ENCODE peak calls at places on chromosome 2, in ten cellular contexts. G is endothelial cell of umbilical vein, D is IMR-90, Q is A549, W is tibial nerve, I is HCT116, L is thyroid gland, R is esophagus squamous epithelium, M is uterus, K is stomach. Y is an unnamed sample. For H3K4me1, the result is how much of the 10 kb centered on the place peaks cover.

GRCh38 chr2:46329803-46330775 is 32.9 kb downstream of the EPAS1 start:
- DNase-seq in K (no peak), M (no peak), L (no peak), R (no peak), Q (peak), G (no peak), W (no peak), I (no peak), D (peak), Y (no peak)

GRCh38 chr2:89842180-89842908 is 1150.9 kb downstream of the RPIA start:
- DNase-seq in D (no peak), I (no peak), M (no peak), L (no peak), W (no peak), G (no peak), Q (no peak), R (no peak), K (no peak), Y (no peak)

GRCh38 chr2:185222311-185222710 is 516.3 kb upstream of the FSIP2 start:
- DNase-seq in I (no peak), M (no peak), G (no peak), L (no peak), W (no peak), R (no peak), K (no peak), D (no peak), Q (no peak), Y (no peak)

GRCh38 chr2:142140434-142140845 is 9.6 kb upstream of the LRP1B start:
- DNase-seq in I (peak), L (no peak), Q (peak), G (peak), D (peak), K (no peak), M (no peak), W (no peak), R (no peak), Y (no peak)

GRCh38 chr2:67070826-67071225 is 326.3 kb upstream of the ETAA1 start:
- DNase-seq in L (no peak), G (no peak), K (no peak), I (no peak), W (no peak), Q (no peak), D (peak), M (no peak), R (no peak), Y (no peak)

GRCh38 chr2:108905906-108906305 is 83.1 kb downstream of the EDAR start:
- DNase-seq in Q (no peak), W (no peak), L (no peak), R (no peak), D (no peak), G (no peak), K (no peak), M (no peak), I (no peak), Y (no peak)

GRCh38 chr2:121123268-121123667 is 161.7 kb downstream of the TFCP2L1 start:
- DNase-seq in R (no peak), K (no peak), G (no peak), Q (no peak), W (no peak), M (no peak), L (no peak), I (no peak), D (no peak), Y (no peak)

GRCh38 chr2:172672999-172673726 is 62.5 kb upstream of the RAPGEF4 start:
- DNase-seq in M (no peak), L (peak), D (no peak), Q (peak), R (no peak), K (peak), I (no peak), G (peak), W (no peak), Y (peak)

GRCh38 chr2:166932032-166932431 is 43.8 kb downstream of the XIRP2 start:
- DNase-seq in I (no peak), G (no peak), D (peak), M (no peak), K (no peak), R (no peak), W (no peak), L (no peak), Q (no peak), Y (no peak)

GRCh38 chr2:109185801-109186570 is 57.0 kb downstream of the SH3RF3 start:
- DNase-seq in I (no peak), Q (no peak), K (no peak), W (no peak), G (peak), D (peak), M (peak), L (no peak), R (no peak), Y (no peak)

GRCh38 chr2:172572981-172573380 is 17.1 kb downstream of the PDK1 start:
- DNase-seq in R (no peak), I (no peak), L (no peak), M (no peak), Q (no peak), D (no peak), G (peak), K (no peak), W (no peak), Y (no peak)

GRCh38 chr2:95354925-95355324 is 47.6 kb upstream of the FAHD2A start:
- DNase-seq in L (no peak), K (peak), R (no peak), M (no peak), G (no peak), W (no peak), I (no peak), Q (no peak), D (no peak), Y (no peak)

GRCh38 chr2:212912445-212913103 is 238.8 kb downstream of the IKZF2 start:
- DNase-seq in L (no peak), Q (peak), I (no peak), G (peak), W (no peak), R (no peak), K (peak), D (peak), M (no peak), Y (no peak)

GRCh38 chr2:46480562-46480961 is 1.2 kb downstream of the TMEM247 start:
- DNase-seq in Q (no peak), L (no peak), G (no peak), I (no peak), D (no peak), M (no peak), W (no peak), K (no peak), R (no peak), Y (no peak)

GRCh38 chr2:17429130-17429529 is 89.1 kb downstream of the RAD51AP2 start:
- DNase-seq in I (no peak), W (no peak), G (no peak), Q (no peak), L (no peak), R (no peak), M (no peak), D (peak), K (no peak), Y (no peak)

GRCh38 chr2:231563378-231563961 is 29.2 kb upstream of the TEX44 start:
- DNase-seq in L (peak), W (no peak), D (peak), M (peak), G (peak), I (peak), K (peak), R (no peak), Q (peak), Y (no peak)

GRCh38 chr2:227862741-227863588 is 8.5 kb upstream of the DAW1 start:
- DNase-seq in K (no peak), R (no peak), D (peak), M (no peak), L (no peak), I (peak), Q (peak), G (peak), W (no peak), Y (no peak)

GRCh38 chr2:237156131-237156856 is 70.6 kb downstream of the COPS8 start:
- DNase-seq in K (no peak), W (peak), Q (no peak), D (peak), I (no peak), G (peak), M (peak), R (no peak), L (no peak), Y (no peak)

GRCh38 chr2:191756753-191757152 is 78.8 kb downstream of the NABP1 start:
- DNase-seq in Q (no peak), W (no peak), G (no peak), M (no peak), I (no peak), D (no peak), R (no peak), K (no peak), L (no peak), Y (no peak)

GRCh38 chr2:51782874-51783765 is 751.2 kb upstream of the NRXN1 start:
- DNase-seq in I (peak), M (no peak), K (no peak), W (no peak), G (no peak), R (no peak), D (peak), Q (peak), L (no peak), Y (no peak)

GRCh38 chr2:119011162-119011909 is 69.3 kb downstream of the MARCO start:
- DNase-seq in Q (peak), W (no peak), M (no peak), G (peak), K (peak), I (peak), D (peak), R (no peak), L (peak), Y (no peak)

GRCh38 chr2:65263257-65263656 is 35.6 kb downstream of the ACTR2 start:
- DNase-seq in L (no peak), I (no peak), K (no peak), M (no peak), R (no peak), D (peak), Q (no peak), W (no peak), G (no peak), Y (no peak)

GRCh38 chr2:173017657-173018420 is 57.8 kb upstream of the MAP3K20 start:
- DNase-seq in I (no peak), Q (no peak), D (no peak), W (no peak), K (no peak), G (peak), M (no peak), L (peak), R (no peak), Y (no peak)

GRCh38 chr2:2456721-2457120 is 125.6 kb upstream of the MYT1L start:
- DNase-seq in D (peak), G (no peak), K (no peak), Q (no peak), W (no peak), L (no peak), R (no peak), I (no peak), M (no peak), Y (no peak)
- H3K27ac ChIP-seq in D (no peak), G (no peak), K (no peak), Q (no peak), W (no peak), L (no peak), R (no peak), I (no peak), M (no peak), Y (no peak)

DNA sequence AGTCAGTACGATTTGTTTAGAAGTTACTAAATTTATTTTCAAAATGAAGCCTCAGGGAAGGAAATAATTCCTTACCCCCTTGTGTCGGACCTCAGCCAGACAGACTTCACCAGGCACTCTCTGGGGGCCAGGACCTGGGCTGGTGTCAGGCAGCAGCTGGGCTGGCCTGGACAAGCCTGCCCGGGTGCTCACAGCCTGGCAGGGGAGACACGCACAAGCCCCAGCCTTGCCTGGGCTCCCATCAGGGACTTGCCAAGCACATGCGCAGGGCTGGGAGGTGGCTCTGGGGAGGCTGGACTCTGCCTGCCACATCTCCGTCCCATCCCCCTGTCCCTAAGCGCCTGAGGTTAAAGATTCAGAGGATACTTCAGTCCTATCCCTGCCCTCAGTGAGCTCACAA is 56.8 kb upstream of the HS6ST1 start:
- DNase-seq in W (no peak), G (no peak), R (no peak), D (no peak), Q (no peak), K (peak), M (peak), L (no peak), I (no peak), Y (peak)
- H3K4me1 ChIP-seq in W (under half), G (under half), R (under half), D (under half), Q (under half), K (under half), M (under half), L (under half), I (under half), Y (under half)

GRCh38 chr2:189574793-189575475 is 5.7 kb downstream of the SLC40A1 start:
- DNase-seq in G (peak), D (no peak), Q (peak), R (no peak), M (no peak), W (no peak), I (no peak), L (no peak), K (no peak), Y (peak)
- TF ChIP-seq POLR2A in G (no peak), D (no peak), Q (no peak), R (no peak), M (no peak), W (no peak), I (no peak), L (peak), K (no peak), Y (no peak)

DNA sequence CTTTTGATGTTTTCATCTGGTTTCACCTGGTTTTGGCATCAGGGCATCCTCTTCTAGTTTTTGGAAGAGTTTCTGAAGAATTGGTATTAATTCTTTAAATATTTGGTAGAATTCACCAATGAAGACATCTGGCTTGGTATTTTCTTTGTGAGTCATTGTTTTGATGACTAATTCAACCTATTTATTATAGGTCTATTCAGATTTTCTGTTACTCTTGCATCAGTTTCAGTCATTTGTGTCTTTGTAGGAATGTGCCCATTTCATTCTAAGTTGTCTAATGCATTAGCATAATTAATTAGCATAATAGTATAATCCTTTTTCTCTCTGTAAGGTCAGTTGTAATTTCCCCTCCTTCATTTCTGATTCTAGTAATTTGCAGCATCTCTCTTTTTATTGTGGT is 8.0 kb downstream of the GNLY start:
- DNase-seq in D (peak), M (no peak), Q (no peak), R (no peak), L (no peak), K (no peak), I (no peak), W (no peak), G (peak), Y (no peak)
- H3K27ac ChIP-seq in D (no peak), M (no peak), Q (peak), R (no peak), L (no peak), K (no peak), I (no peak), W (no peak), G (no peak), Y (no peak)

DNA sequence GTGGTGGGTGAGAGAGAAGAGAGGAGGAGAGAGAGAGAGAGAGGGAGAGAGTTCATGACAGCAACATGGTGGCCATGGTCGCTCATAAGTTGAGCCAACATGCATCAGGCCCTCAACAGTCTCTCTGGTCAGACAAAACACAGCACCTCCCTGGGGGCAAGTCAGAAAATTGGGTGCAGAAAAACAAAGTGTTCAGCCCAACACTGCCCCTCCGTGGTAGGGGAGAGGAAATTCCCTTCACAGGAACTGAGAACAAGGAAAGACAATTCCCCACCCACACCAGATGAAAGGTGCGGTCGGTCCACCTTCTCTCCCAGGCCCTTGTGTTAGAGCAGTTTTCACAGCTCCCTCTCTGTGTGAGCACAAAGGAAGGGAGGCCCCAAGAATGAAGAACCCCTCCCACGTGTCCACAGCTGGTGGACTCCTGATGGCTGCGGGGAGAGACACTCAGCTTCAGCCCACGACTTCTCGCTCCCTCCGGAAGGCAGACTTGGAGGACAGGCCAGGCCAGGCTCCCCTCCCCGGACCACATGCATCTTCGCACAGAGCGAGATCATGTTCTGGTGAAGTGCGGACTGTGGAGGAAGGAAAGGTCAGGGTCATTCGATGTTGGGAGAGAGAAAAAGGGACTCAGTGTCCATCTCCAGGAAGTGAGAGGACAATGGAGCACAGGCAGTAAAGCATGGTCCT is 181.7 kb downstream of the ANAPC1 start:
- DNase-seq in Q (peak), W (no peak), K (peak), I (peak), G (peak), L (peak), M (no peak), D (peak), R (no peak), Y (peak)
- H3K4me1 ChIP-seq in Q (half or more), W (under half), K (under half), I (half or more), G (under half), L (under half), M (under half), D (under half), R (under half), Y (under half)